ENCODE peak calls at places on chromosome 10, in five cellular contexts. Q is mesothelial cell of epicardium; X is GM23248; N is Right ventricle myocardium superior; A is activated CD4-positive, alpha-beta T cell treated with anti-CD3 and anti-CD28 coated beads for 36 hours. H is an unnamed sample.

GRCh38 chr10:99292159-99292558 is 37.0 kb upstream of the CNNM1 start:
- DNase-seq in Q (no peak), X (peak), N (no peak), A (no peak), H (no peak)

GRCh38 chr10:73136627-73137026 is 26.4 kb downstream of the NUDT13 start:
- DNase-seq in Q (no peak), X (no peak), N (no peak), A (no peak), H (no peak)

GRCh38 chr10:113420057-113420732 is 132.7 kb upstream of the HABP2 start:
- DNase-seq in Q (no peak), X (no peak), N (no peak), A (no peak), H (no peak)

GRCh38 chr10:98267894-98268693 is at the start of gene LOXL4:
- DNase-seq in Q (no peak), X (peak), N (peak), A (no peak), H (no peak)

GRCh38 chr10:14613570-14613918 is 161.2 kb downstream of the FAM107B start:
- DNase-seq in Q (no peak), X (no peak), N (no peak), A (no peak), H (no peak)

GRCh38 chr10:117221156-117221711 is 19.7 kb upstream of the SLC18A2 start:
- DNase-seq in Q (no peak), X (peak), N (no peak), A (no peak), H (no peak)

GRCh38 chr10:33783078-33783477 is 448.6 kb upstream of the NRP1 start:
- DNase-seq in Q (no peak), X (no peak), N (no peak), A (no peak), H (no peak)

GRCh38 chr10:70145166-70145665 is 1.3 kb downstream of the TYSND1 start:
- DNase-seq in Q (no peak), X (peak), N (no peak), A (no peak), H (no peak)

H was measured in type B pancreatic cell.